ENCODE peak calls at places on chromosomes 1 and 21, in eight cellular contexts. L is mammary epithelial cell; T is fibroblast of the aortic adventitia; N is thyroid gland; Y is hepatocyte; W is CD8-positive, alpha-beta T cell; Z is colonic mucosa; F is fibroblast of mammary gland. A is an unnamed sample.

GRCh38 chr1:236689713-236690569 is 3.6 kb downstream of the ACTN2 start:
- DNase-seq in L (peak), W (no peak), Y (no peak), N (no peak), Z (no peak), F (no peak), T (no peak), A (no peak)

GRCh38 chr1:1153874-1154273 is 19.8 kb upstream of the TTLL10 start:
- DNase-seq in T (peak), L (no peak), W (no peak), N (no peak), Z (no peak), Y (no peak), F (peak), A (no peak)

GRCh38 chr1:17355898-17356297 is 16.1 kb upstream of the PADI6 start:
- DNase-seq in N (no peak), F (no peak), L (no peak), W (peak), Z (no peak), Y (no peak), T (no peak), A (no peak)

GRCh38 chr1:246779561-246780175 is 55.5 kb downstream of the SCCPDH start:
- DNase-seq in F (no peak), N (no peak), W (no peak), L (no peak), Y (no peak), Z (no peak), T (no peak), A (peak)

GRCh38 chr1:155499953-155500621 is 62.5 kb downstream of the ASH1L start:
- DNase-seq in Z (peak), L (peak), W (no peak), N (no peak), Y (peak), T (no peak), F (no peak), A (no peak)

GRCh38 chr21:43269461-43269860 is 100.7 kb downstream of the CRYAA start:
- DNase-seq in Z (no peak), N (no peak), F (no peak), W (peak), L (no peak), Y (no peak), T (no peak), A (no peak)

GRCh38 chr1:116690809-116691323 is 23.3 kb upstream of the IGSF3 start:
- DNase-seq in F (no peak), Z (no peak), T (peak), W (no peak), L (no peak), Y (peak), N (no peak), A (no peak)

GRCh38 chr1:29298175-29298720 is 61.9 kb downstream of the PTPRU start:
- DNase-seq in Z (no peak), Y (no peak), N (no peak), W (no peak), F (no peak), L (no peak), T (no peak), A (no peak)

GRCh38 chr1:113928129-113928949 is 785 bp upstream of the HIPK1 start:
- DNase-seq in Z (no peak), L (no peak), F (no peak), Y (peak), W (no peak), T (no peak), N (no peak), A (no peak)

GRCh38 chr1:193406901-193407300 is 220.5 kb upstream of the B3GALT2 start:
- DNase-seq in Y (peak), Z (peak), W (no peak), T (peak), L (peak), F (peak), N (peak), A (no peak)

GRCh38 chr1:193322218-193322617 is 135.8 kb upstream of the B3GALT2 start:
- DNase-seq in L (peak), W (no peak), F (peak), Z (no peak), N (no peak), Y (no peak), T (peak), A (no peak)

GRCh38 chr1:232142403-232143314 is 487.3 kb downstream of the SIPA1L2 start:
- DNase-seq in Z (peak), T (peak), F (peak), N (peak), Y (no peak), W (no peak), L (peak), A (no peak)

GRCh38 chr1:153341431-153341934 is 7.2 kb downstream of the PGLYRP4 start:
- DNase-seq in W (no peak), F (no peak), Y (peak), T (no peak), L (no peak), Z (no peak), N (no peak), A (peak)

GRCh38 chr1:53127546-53127945 is 14.9 kb downstream of the SLC1A7 start:
- DNase-seq in L (no peak), N (no peak), F (peak), W (no peak), Z (no peak), Y (no peak), T (no peak), A (no peak)

GRCh38 chr1:200319143-200319542 is 90.7 kb downstream of the ZNF281 start:
- DNase-seq in L (peak), Z (no peak), W (no peak), N (no peak), Y (no peak), F (no peak), T (no peak), A (no peak)

GRCh38 chr1:200314085-200314750 is 95.6 kb downstream of the ZNF281 start:
- DNase-seq in F (peak), Z (no peak), T (peak), Y (no peak), W (no peak), L (no peak), N (no peak), A (no peak)

GRCh38 chr1:200311256-200311655 is 98.6 kb downstream of the ZNF281 start:
- DNase-seq in Z (no peak), Y (no peak), T (no peak), W (no peak), N (no peak), L (no peak), F (peak), A (no peak)

GRCh38 chr1:200316148-200316803 is 93.6 kb downstream of the ZNF281 start:
- DNase-seq in F (no peak), L (no peak), T (no peak), W (no peak), N (no peak), Y (no peak), Z (no peak), A (no peak)

DNA sequence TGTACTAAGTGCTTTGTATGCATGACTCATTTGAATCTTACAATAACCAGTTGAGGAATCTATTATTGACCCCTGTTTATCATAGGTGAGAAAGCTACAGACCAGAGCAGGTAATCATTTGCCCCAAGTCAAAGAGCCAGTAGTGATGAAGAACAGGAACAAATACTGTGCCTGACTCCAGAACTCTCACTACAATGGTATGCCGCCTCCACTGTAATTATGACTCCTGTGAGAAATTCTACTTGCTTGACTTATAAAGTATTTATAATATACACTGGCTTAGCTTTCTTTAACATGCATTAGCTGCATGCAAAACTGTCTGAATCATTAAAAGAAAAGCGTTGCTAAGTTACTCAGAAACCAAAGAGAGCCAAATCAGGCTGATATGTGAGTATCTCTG is 92.6 kb downstream of the ZNF281 start:
- DNase-seq in T (peak), L (peak), W (no peak), N (no peak), Y (no peak), F (peak), Z (no peak), A (no peak)
- TF ChIP-seq CTCF in T (no peak), L (no peak), W (no peak), N (no peak), Y (no peak), F (no peak), Z (no peak), A (no peak)

GRCh38 chr1:32786856-32787255 is 30.3 kb downstream of the YARS1 start:
- DNase-seq in F (peak), Y (no peak), N (no peak), L (no peak), T (peak), Z (no peak), W (no peak), A (no peak)
- TF ChIP-seq CTCF in F (peak), Y (peak), N (peak), L (peak), T (peak), Z (peak), W (no peak), A (peak)

GRCh38 chr1:177780096-177780700 is 189.7 kb downstream of the SEC16B start:
- DNase-seq in T (peak), L (peak), W (no peak), Z (no peak), F (peak), Y (peak), N (no peak), A (no peak)
- TF ChIP-seq CTCF in T (peak), L (peak), W (no peak), Z (peak), F (peak), Y (peak), N (no peak), A (peak)

GRCh38 chr1:178725603-178726517 is 816 bp downstream of the RALGPS2 start:
- DNase-seq in N (peak), F (peak), L (peak), T (peak), Y (peak), Z (peak), W (peak), A (no peak)
- TF ChIP-seq CTCF in N (no peak), F (no peak), L (no peak), T (no peak), Y (peak), Z (no peak), W (no peak), A (peak)

DNA sequence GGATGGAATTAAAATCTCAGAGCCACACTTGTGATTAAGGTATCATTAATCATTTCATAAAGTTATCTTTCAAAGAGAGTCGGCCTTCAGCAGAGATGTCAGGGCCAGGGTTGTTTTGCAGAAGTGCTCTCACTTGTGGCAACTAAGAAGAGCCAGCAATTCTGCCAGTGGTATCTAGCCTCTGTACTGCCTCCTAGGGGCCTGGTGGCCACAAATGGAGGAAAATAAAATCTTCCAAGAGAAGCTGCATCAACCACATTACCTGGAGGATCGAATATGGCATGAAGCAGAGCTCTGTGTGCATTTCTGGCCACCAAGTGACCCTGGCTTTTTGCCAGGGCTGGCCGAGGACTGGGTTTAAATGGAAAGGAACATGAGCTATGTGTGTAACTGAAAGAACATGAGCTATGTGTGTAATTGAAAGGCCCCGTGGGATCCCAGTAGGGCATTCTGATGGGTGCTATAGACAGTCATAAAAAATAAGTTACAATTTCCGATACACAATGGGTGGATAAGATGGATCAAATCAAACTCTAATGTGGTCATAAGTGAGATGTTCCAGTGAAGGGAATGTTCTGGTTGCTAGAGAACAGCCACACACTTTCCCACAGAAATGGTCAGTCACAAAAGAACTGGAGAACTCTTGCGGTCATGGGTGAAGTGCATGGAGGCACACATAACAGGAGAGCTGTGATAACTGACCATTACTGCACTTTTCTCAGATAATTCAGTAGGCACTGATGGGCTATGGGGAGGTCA is 335.8 kb downstream of the CAMTA1 start:
- DNase-seq in L (no peak), T (no peak), W (no peak), F (no peak), N (peak), Y (no peak), Z (no peak), A (no peak)
- TF ChIP-seq CTCF in L (peak), T (peak), W (no peak), F (peak), N (no peak), Y (no peak), Z (no peak), A (no peak)

DNA sequence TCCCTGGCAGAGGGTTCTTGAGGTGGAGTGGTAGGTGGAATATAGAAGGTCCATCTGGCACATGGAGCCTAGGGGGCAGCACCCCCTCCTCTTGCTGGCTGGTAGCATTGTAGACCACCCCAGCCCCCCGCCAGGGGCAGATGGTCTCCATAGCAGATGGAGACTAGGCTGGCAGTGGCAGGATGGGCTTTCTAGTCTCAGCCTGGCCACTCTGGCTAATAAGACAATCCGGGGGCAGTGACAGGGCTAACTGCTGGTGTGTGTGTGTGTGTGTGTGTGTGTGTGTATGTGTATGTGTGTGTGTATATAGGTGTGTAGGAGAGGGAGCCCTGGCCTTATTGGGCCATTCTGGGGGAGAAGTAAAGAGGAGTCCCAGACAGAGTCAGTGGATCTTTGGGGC is 16.1 kb downstream of the UTP11 start:
- DNase-seq in N (no peak), Z (no peak), T (no peak), Y (no peak), F (no peak), L (no peak), W (no peak), A (no peak)
- TF ChIP-seq CTCF in N (no peak), Z (no peak), T (no peak), Y (no peak), F (no peak), L (no peak), W (no peak), A (no peak)

GRCh38 chr1:23809751-23810171 is 9.2 kb upstream of the GALE start:
- DNase-seq in Z (peak), F (peak), L (peak), T (peak), Y (peak), W (peak), N (peak), A (no peak)
- TF ChIP-seq CTCF in Z (peak), F (peak), L (peak), T (peak), Y (peak), W (peak), N (peak), A (peak)

GRCh38 chr1:241532173-241532553 is at the start of gene KMO:
- DNase-seq in N (no peak), T (peak), L (peak), W (no peak), F (peak), Z (no peak), Y (peak), A (no peak)

GRCh38 chr1:241533375-241534115 is 1.4 kb downstream of the KMO start:
- DNase-seq in L (peak), T (no peak), Y (no peak), Z (no peak), W (no peak), N (no peak), F (no peak), A (no peak)

GRCh38 chr1:241532864-241533263 is 686 bp downstream of the KMO start:
- DNase-seq in Y (peak), W (no peak), Z (no peak), T (no peak), F (no peak), N (no peak), L (peak), A (no peak)

GRCh38 chr1:241527146-241527545 is 5.0 kb upstream of the KMO start:
- DNase-seq in Z (no peak), N (no peak), T (no peak), F (no peak), Y (no peak), L (no peak), W (no peak), A (no peak)

GRCh38 chr1:241531195-241532172 is 694 bp upstream of the KMO start:
- DNase-seq in W (no peak), F (peak), T (peak), L (peak), Y (peak), Z (no peak), N (no peak), A (no peak)
- TF ChIP-seq CTCF in W (peak), F (peak), T (peak), L (peak), Y (peak), Z (peak), N (peak), A (peak)

GRCh38 chr21:42182713-42183371 is 36.1 kb upstream of the ABCG1 start:
- DNase-seq in T (no peak), N (no peak), L (no peak), W (no peak), Y (no peak), Z (no peak), F (no peak), A (peak)
- TF ChIP-seq CTCF in T (no peak), N (no peak), L (no peak), W (no peak), Y (no peak), Z (no peak), F (no peak), A (no peak)

DNA sequence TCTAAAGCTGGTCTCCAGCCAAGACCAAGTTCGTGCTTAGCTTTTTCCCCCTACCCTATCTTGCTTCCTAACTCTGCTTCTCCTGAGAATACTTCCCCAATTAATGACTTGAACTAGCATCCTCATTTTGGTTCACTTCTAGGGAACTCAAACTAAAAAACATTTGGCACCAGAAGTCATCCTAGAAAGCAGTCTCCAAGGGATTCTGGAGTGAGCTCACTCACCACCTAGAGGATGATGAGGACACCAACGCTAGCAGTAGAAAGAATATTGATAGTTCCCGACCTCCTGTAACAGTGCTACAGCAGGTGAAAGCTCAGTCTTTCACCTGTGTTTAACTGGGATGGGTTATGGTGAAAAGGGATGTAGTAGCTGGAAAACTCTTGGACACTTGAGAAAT is 4.7 kb upstream of the PSMB2 start:
- DNase-seq in Z (no peak), T (no peak), L (no peak), Y (no peak), N (no peak), F (peak), W (no peak), A (no peak)
- TF ChIP-seq CTCF in Z (no peak), T (no peak), L (no peak), Y (peak), N (no peak), F (peak), W (no peak), A (no peak)